ENCODE peak calls at places on chromosomes 4 and X, in four cellular contexts. G, D, T and Z are unnamed samples.

GRCh38 chr4:153217440-153217839 is 13.2 kb downstream of the TRIM2 start:
- DNase-seq in G (no peak), D (no peak), T (no peak), Z (no peak)

GRCh38 chrX:37846141-37846540 is 1.2 kb downstream of the DYNLT3 start:
- DNase-seq in G (no peak), D (no peak), T (no peak), Z (no peak)

GRCh38 chr4:77599378-77599777 is 6.2 kb upstream of the CXCL13 start:
- DNase-seq in G (peak; percentile 44), D (peak; percentile 46), T (no peak), Z (peak; percentile 53)

GRCh38 chr4:150224896-150225591 is 146.8 kb downstream of the DCLK2 start:
- DNase-seq in G (no peak), D (no peak), T (no peak), Z (no peak)

GRCh38 chr4:11529625-11530201 is 101.0 kb upstream of the HS3ST1 start:
- DNase-seq in G (peak; percentile 45), D (no peak), T (no peak), Z (no peak)

GRCh38 chr4:155906554-155907247 is 3.2 kb downstream of the TDO2 start:
- DNase-seq in G (peak; percentile 48), D (no peak), T (no peak), Z (no peak)

GRCh38 chr4:2537011-2537830 is 774 bp downstream of the FAM193A start:
- DNase-seq in G (peak; percentile 18), D (peak; percentile 40), T (peak; percentile 26), Z (no peak)

GRCh38 chr4:187576751-187577150 is 418.8 kb upstream of the ZFP42 start:
- DNase-seq in G (no peak), D (no peak), T (no peak), Z (no peak)

GRCh38 chr4:118765399-118765798 is 70.5 kb downstream of the SEC24D start:
- DNase-seq in G (peak; percentile 50), D (no peak), T (no peak), Z (peak; percentile 54)

GRCh38 chr4:42646013-42646784 is 10.7 kb downstream of the ATP8A1 start:
- DNase-seq in G (no peak), D (no peak), T (no peak), Z (no peak)

GRCh38 chrX:67545772-67546495 is 2.1 kb downstream of the AR start:
- DNase-seq in G (no peak), D (no peak), T (no peak), Z (no peak)

GRCh38 chr4:55993994-55994657 is 45.4 kb downstream of the CEP135 start:
- DNase-seq in G (no peak), D (no peak), T (no peak), Z (no peak)

GRCh38 chr4:83582289-83582756 is 46.4 kb downstream of the GPAT3 start:
- DNase-seq in G (peak; percentile 53), D (no peak), T (peak; percentile 26), Z (no peak)

GRCh38 chr4:53886090-53886489 is 178.3 kb downstream of the CHIC2 start:
- DNase-seq in G (no peak), D (no peak), T (peak; percentile 46), Z (no peak)

GRCh38 chr4:119536572-119537528 is 91.8 kb downstream of the PDE5A start:
- DNase-seq in G (peak; percentile 4), D (no peak), T (no peak), Z (no peak)

GRCh38 chr4:183912585-183912984 is 7.5 kb downstream of the STOX2 start:
- DNase-seq in G (no peak), D (no peak), T (no peak), Z (no peak)

GRCh38 chr4:186854256-186854655 is 130.6 kb upstream of the FAT1 start:
- DNase-seq in G (peak; percentile 48), D (no peak), T (no peak), Z (no peak)

GRCh38 chrX:115958687-115959359 is 211.7 kb upstream of the AGTR2 start:
- DNase-seq in G (no peak), D (no peak), T (peak; percentile 42), Z (no peak)

GRCh38 chrX:134749651-134750450 is 91.6 kb upstream of the PLAC1 start:
- DNase-seq in G (no peak), D (no peak), T (no peak), Z (no peak)

GRCh38 chr4:24720979-24721378 is 74.4 kb upstream of the SOD3 start:
- DNase-seq in G (no peak), D (no peak), T (no peak), Z (no peak)